ENCODE peak calls at places on chromosome 22, in nine cellular contexts. One of them, this sample, is unnamed. For H3K9me3, the result is how much of the 10 kb centered on the place peaks cover.

GRCh38 chr22:24107668-24108067 is 73.6 kb upstream of the SUSD2 start:
- DNase-seq in H9: no peak
- DNase-seq in kidney: peak
- DNase-seq in IMR-90: peak
- DNase-seq in testis: peak
- DNase-seq in adrenal gland: peak
- DNase-seq in neural progenitor cell: no peak
- DNase-seq in iPS DF 6.9: no peak
- DNase-seq in mammary epithelial cell: peak
- DNase-seq in this sample: no peak

GRCh38 chr22:45996241-45997076 is 19.5 kb upstream of the WNT7B start:
- DNase-seq in adrenal gland: peak
- DNase-seq in IMR-90: peak
- DNase-seq in kidney: peak
- DNase-seq in testis: no peak
- DNase-seq in mammary epithelial cell: no peak
- DNase-seq in H9: no peak
- DNase-seq in iPS DF 6.9: no peak
- DNase-seq in neural progenitor cell: no peak
- DNase-seq in this sample: no peak

GRCh38 chr22:41359376-41359775 is 22.4 kb upstream of the TEF start:
- DNase-seq in neural progenitor cell: no peak
- DNase-seq in kidney: no peak
- DNase-seq in testis: no peak
- DNase-seq in IMR-90: no peak
- DNase-seq in mammary epithelial cell: no peak
- DNase-seq in H9: no peak
- DNase-seq in iPS DF 6.9: no peak
- DNase-seq in adrenal gland: no peak
- DNase-seq in this sample: no peak

GRCh38 chr22:17232406-17232805 is 13.2 kb upstream of the ADA2 start:
- DNase-seq in kidney: peak
- DNase-seq in mammary epithelial cell: no peak
- DNase-seq in testis: no peak
- DNase-seq in H9: peak
- DNase-seq in neural progenitor cell: peak
- DNase-seq in iPS DF 6.9: no peak
- DNase-seq in IMR-90: no peak
- DNase-seq in adrenal gland: no peak
- DNase-seq in this sample: no peak

GRCh38 chr22:30574095-30574981 is at the start of gene GAL3ST1:
- DNase-seq in H9: peak
- DNase-seq in testis: no peak
- DNase-seq in adrenal gland: no peak
- DNase-seq in IMR-90: no peak
- DNase-seq in iPS DF 6.9: no peak
- DNase-seq in mammary epithelial cell: no peak
- DNase-seq in kidney: peak
- DNase-seq in neural progenitor cell: peak
- DNase-seq in this sample: no peak

GRCh38 chr22:30044369-30044768 is 35.9 kb upstream of the HORMAD2 start:
- DNase-seq in kidney: no peak
- DNase-seq in neural progenitor cell: no peak
- DNase-seq in IMR-90: peak
- DNase-seq in mammary epithelial cell: peak
- DNase-seq in adrenal gland: peak
- DNase-seq in H9: no peak
- DNase-seq in iPS DF 6.9: no peak
- DNase-seq in testis: no peak
- DNase-seq in this sample: no peak

GRCh38 chr22:21591695-21592094 is 24.2 kb downstream of the UBE2L3 start:
- DNase-seq in testis: no peak
- DNase-seq in IMR-90: no peak
- DNase-seq in neural progenitor cell: no peak
- DNase-seq in adrenal gland: no peak
- DNase-seq in kidney: no peak
- DNase-seq in iPS DF 6.9: no peak
- DNase-seq in mammary epithelial cell: no peak
- DNase-seq in H9: no peak
- DNase-seq in this sample: no peak

GRCh38 chr22:34096770-34097169 is 176.5 kb upstream of the LARGE1 start:
- DNase-seq in adrenal gland: no peak
- DNase-seq in H9: no peak
- DNase-seq in neural progenitor cell: no peak
- DNase-seq in mammary epithelial cell: no peak
- DNase-seq in IMR-90: no peak
- DNase-seq in testis: no peak
- DNase-seq in iPS DF 6.9: no peak
- DNase-seq in kidney: no peak
- DNase-seq in this sample: no peak

GRCh38 chr22:42645341-42645937 is 3.8 kb downstream of the CYB5R3 start:
- DNase-seq in H9: peak
- DNase-seq in IMR-90: no peak
- DNase-seq in mammary epithelial cell: no peak
- DNase-seq in iPS DF 6.9: no peak
- DNase-seq in kidney: no peak
- DNase-seq in neural progenitor cell: no peak
- DNase-seq in adrenal gland: no peak
- DNase-seq in testis: peak
- DNase-seq in this sample: no peak

DNA sequence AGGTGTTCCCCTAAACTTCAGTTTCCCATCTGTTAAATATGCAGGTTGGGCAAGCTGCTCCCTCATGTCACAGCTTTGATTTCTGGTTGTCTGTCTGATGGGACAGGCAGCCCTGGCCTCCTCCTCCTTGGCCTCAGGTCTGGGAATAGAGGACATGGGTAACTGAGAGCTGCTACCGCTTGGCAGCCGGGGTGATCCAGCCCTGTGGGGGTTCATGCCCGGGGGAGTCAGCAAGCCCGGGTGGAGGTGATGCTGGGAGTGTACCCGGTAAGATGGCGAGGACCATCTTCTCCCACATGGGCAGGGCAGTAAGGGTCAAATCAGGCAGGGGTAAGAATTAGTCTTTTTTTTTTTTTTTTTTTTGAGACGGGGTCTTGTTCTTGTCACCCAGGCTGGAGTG is 845.0 kb downstream of the TBC1D22A start:
- DNase-seq in H9: no peak
- DNase-seq in IMR-90: no peak
- DNase-seq in kidney: peak
- DNase-seq in testis: no peak
- DNase-seq in iPS DF 6.9: no peak
- DNase-seq in mammary epithelial cell: no peak
- DNase-seq in neural progenitor cell: no peak
- DNase-seq in adrenal gland: no peak
- DNase-seq in this sample: no peak
- H3K9me3 ChIP-seq in H9: under half
- H3K9me3 ChIP-seq in IMR-90: under half
- H3K9me3 ChIP-seq in kidney: under half
- H3K9me3 ChIP-seq in testis: under half
- H3K9me3 ChIP-seq in iPS DF 6.9: under half
- H3K9me3 ChIP-seq in mammary epithelial cell: under half
- H3K9me3 ChIP-seq in neural progenitor cell: under half
- H3K9me3 ChIP-seq in adrenal gland: under half
- H3K9me3 ChIP-seq in this sample: under half

DNA sequence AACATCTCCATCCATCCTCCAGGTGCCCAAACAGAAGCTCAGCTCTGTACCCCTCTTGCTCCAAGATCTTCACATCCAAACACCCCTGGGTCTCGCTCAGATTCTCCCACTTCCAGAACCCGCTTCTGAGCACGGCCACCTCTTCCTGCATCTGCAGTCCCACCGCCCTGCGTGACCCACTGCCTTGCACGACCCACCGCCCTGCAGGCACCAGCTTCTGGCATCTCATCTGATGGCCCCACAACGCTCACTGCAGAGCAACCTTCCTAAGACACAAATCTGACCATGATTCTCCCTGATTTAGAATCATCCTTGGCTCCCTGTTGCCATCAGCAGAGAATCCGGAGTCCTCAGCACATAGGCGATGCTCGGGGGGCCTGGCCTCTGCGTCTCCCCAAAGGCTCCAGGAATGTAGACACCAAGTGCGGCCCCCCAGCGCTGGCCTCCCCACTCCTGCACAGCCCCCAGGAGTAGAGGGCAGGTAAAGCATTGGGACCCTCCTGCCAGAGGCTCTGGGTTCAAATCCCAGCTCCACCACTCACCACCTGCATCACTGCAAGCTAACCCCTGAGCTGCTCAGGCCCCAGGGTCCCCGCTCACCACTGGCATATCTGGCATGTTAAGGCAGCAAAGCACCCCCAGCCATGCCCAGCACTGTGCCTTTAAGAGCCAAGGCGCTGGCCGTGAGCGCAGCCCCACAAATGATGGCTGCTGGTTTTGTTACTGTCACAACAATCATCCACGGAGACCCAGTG is 459.3 kb downstream of the BRD1 start:
- DNase-seq in IMR-90: no peak
- DNase-seq in H9: peak
- DNase-seq in neural progenitor cell: no peak
- DNase-seq in testis: no peak
- DNase-seq in mammary epithelial cell: no peak
- DNase-seq in adrenal gland: no peak
- DNase-seq in iPS DF 6.9: no peak
- DNase-seq in kidney: peak
- DNase-seq in this sample: no peak
- H3K9me3 ChIP-seq in IMR-90: half or more
- H3K9me3 ChIP-seq in H9: under half
- H3K9me3 ChIP-seq in neural progenitor cell: under half
- H3K9me3 ChIP-seq in testis: under half
- H3K9me3 ChIP-seq in mammary epithelial cell: half or more
- H3K9me3 ChIP-seq in adrenal gland: under half
- H3K9me3 ChIP-seq in iPS DF 6.9: under half
- H3K9me3 ChIP-seq in kidney: under half
- H3K9me3 ChIP-seq in this sample: under half

GRCh38 chr22:39535831-39536449 is 3.4 kb upstream of the RPS19BP1 start:
- DNase-seq in iPS DF 6.9: no peak
- DNase-seq in adrenal gland: no peak
- DNase-seq in testis: no peak
- DNase-seq in IMR-90: no peak
- DNase-seq in mammary epithelial cell: no peak
- DNase-seq in neural progenitor cell: no peak
- DNase-seq in kidney: no peak
- DNase-seq in H9: no peak
- DNase-seq in this sample: no peak

GRCh38 chr22:39535302-39535805 is 2.8 kb upstream of the RPS19BP1 start:
- DNase-seq in testis: no peak
- DNase-seq in IMR-90: no peak
- DNase-seq in adrenal gland: no peak
- DNase-seq in H9: peak
- DNase-seq in mammary epithelial cell: no peak
- DNase-seq in iPS DF 6.9: no peak
- DNase-seq in kidney: peak
- DNase-seq in neural progenitor cell: no peak
- DNase-seq in this sample: no peak

GRCh38 chr22:39534591-39535301 is 2.2 kb upstream of the RPS19BP1 start:
- DNase-seq in neural progenitor cell: peak
- DNase-seq in testis: peak
- DNase-seq in kidney: peak
- DNase-seq in IMR-90: peak
- DNase-seq in mammary epithelial cell: peak
- DNase-seq in iPS DF 6.9: no peak
- DNase-seq in adrenal gland: peak
- DNase-seq in H9: peak
- DNase-seq in this sample: peak

GRCh38 chr22:39537981-39538380 is 5.4 kb upstream of the RPS19BP1 start:
- DNase-seq in IMR-90: no peak
- DNase-seq in H9: no peak
- DNase-seq in iPS DF 6.9: no peak
- DNase-seq in adrenal gland: no peak
- DNase-seq in neural progenitor cell: no peak
- DNase-seq in mammary epithelial cell: no peak
- DNase-seq in kidney: no peak
- DNase-seq in testis: no peak
- DNase-seq in this sample: no peak

GRCh38 chr22:39536711-39537110 is 4.2 kb upstream of the RPS19BP1 start:
- DNase-seq in iPS DF 6.9: no peak
- DNase-seq in neural progenitor cell: no peak
- DNase-seq in adrenal gland: no peak
- DNase-seq in IMR-90: no peak
- DNase-seq in mammary epithelial cell: no peak
- DNase-seq in kidney: no peak
- DNase-seq in testis: no peak
- DNase-seq in H9: no peak
- DNase-seq in this sample: no peak
- H3K9me3 ChIP-seq in iPS DF 6.9: under half
- H3K9me3 ChIP-seq in neural progenitor cell: under half
- H3K9me3 ChIP-seq in adrenal gland: under half
- H3K9me3 ChIP-seq in IMR-90: under half
- H3K9me3 ChIP-seq in mammary epithelial cell: under half
- H3K9me3 ChIP-seq in kidney: under half
- H3K9me3 ChIP-seq in testis: under half
- H3K9me3 ChIP-seq in H9: under half
- H3K9me3 ChIP-seq in this sample: under half

GRCh38 chr22:48711669-48712068 is 1116.0 kb downstream of the BRD1 start:
- DNase-seq in IMR-90: no peak
- DNase-seq in mammary epithelial cell: no peak
- DNase-seq in kidney: peak
- DNase-seq in neural progenitor cell: no peak
- DNase-seq in adrenal gland: no peak
- DNase-seq in testis: no peak
- DNase-seq in iPS DF 6.9: no peak
- DNase-seq in H9: no peak
- DNase-seq in this sample: no peak

GRCh38 chr22:48710410-48710809 is 1117.3 kb downstream of the BRD1 start:
- DNase-seq in adrenal gland: no peak
- DNase-seq in testis: no peak
- DNase-seq in iPS DF 6.9: no peak
- DNase-seq in mammary epithelial cell: no peak
- DNase-seq in IMR-90: no peak
- DNase-seq in H9: no peak
- DNase-seq in kidney: peak
- DNase-seq in neural progenitor cell: no peak
- DNase-seq in this sample: no peak

GRCh38 chr22:48712558-48712957 is 1115.1 kb downstream of the BRD1 start:
- DNase-seq in neural progenitor cell: no peak
- DNase-seq in H9: no peak
- DNase-seq in adrenal gland: no peak
- DNase-seq in testis: no peak
- DNase-seq in mammary epithelial cell: no peak
- DNase-seq in iPS DF 6.9: no peak
- DNase-seq in kidney: peak
- DNase-seq in IMR-90: no peak
- DNase-seq in this sample: no peak

GRCh38 chr22:48709976-48710375 is 1117.7 kb downstream of the BRD1 start:
- DNase-seq in mammary epithelial cell: no peak
- DNase-seq in H9: no peak
- DNase-seq in kidney: peak
- DNase-seq in testis: no peak
- DNase-seq in iPS DF 6.9: no peak
- DNase-seq in IMR-90: no peak
- DNase-seq in neural progenitor cell: no peak
- DNase-seq in adrenal gland: no peak
- DNase-seq in this sample: no peak

DNA sequence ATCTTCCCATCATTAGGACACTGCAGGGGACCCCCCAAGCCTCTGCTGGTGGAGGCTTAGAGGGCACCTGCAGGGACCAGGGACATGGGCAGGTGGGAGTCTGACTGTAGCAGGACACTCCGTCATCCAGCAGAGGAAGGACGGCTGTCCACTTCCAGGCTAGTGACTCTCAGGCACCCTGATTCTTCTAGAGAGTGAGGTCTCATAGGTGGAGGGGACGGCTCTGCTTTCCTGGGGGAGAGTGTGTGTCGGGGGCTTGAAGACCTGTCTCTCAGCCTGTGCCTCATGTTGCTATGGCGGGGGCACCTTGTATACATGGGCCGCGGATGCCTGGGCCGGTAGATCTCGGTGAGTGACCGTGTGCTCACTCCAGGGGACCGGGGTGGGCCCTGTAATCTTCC is 1116.6 kb downstream of the BRD1 start:
- DNase-seq in adrenal gland: no peak
- DNase-seq in neural progenitor cell: no peak
- DNase-seq in H9: peak
- DNase-seq in mammary epithelial cell: no peak
- DNase-seq in iPS DF 6.9: no peak
- DNase-seq in testis: no peak
- DNase-seq in kidney: peak
- DNase-seq in IMR-90: no peak
- DNase-seq in this sample: no peak
- H3K9me3 ChIP-seq in adrenal gland: under half
- H3K9me3 ChIP-seq in neural progenitor cell: under half
- H3K9me3 ChIP-seq in H9: under half
- H3K9me3 ChIP-seq in mammary epithelial cell: half or more
- H3K9me3 ChIP-seq in iPS DF 6.9: under half
- H3K9me3 ChIP-seq in testis: under half
- H3K9me3 ChIP-seq in kidney: under half
- H3K9me3 ChIP-seq in IMR-90: half or more
- H3K9me3 ChIP-seq in this sample: under half

This sample was measured in CD4-positive, alpha-beta T cell.